ENCODE peak calls at places on chromosomes 7 and 10, in four cellular contexts. B is esophagus squamous epithelium, E is PC-3, K is hepatocyte. R is an unnamed sample.

GRCh38 chr7:3408814-3409595 is 108.0 kb downstream of the SDK1 start:
- DNase-seq in K (no peak), B (no peak), E (no peak), R (no peak)

GRCh38 chr10:10703390-10703789 is 314.3 kb upstream of the CELF2 start:
- DNase-seq in E (no peak), B (no peak), K (no peak), R (no peak)

GRCh38 chr10:47366731-47367460 is 17.2 kb downstream of the ZNF488 start:
- DNase-seq in E (no peak), K (no peak), B (no peak), R (no peak)

GRCh38 chr10:90775351-90776028 is 82.3 kb downstream of the HTR7 start:
- DNase-seq in K (no peak), E (no peak), B (no peak), R (no peak)

GRCh38 chr7:127591189-127591588 is 2.3 kb upstream of the FSCN3 start:
- DNase-seq in K (no peak), B (no peak), E (no peak), R (no peak)

GRCh38 chr7:142104550-142105527 is 6.7 kb upstream of the MGAM2 start:
- DNase-seq in B (no peak), E (peak; percentile 69), K (peak; percentile 45), R (no peak)

GRCh38 chr10:101006593-101007098 is 7.0 kb downstream of the LZTS2 start:
- DNase-seq in K (no peak), B (no peak), E (no peak), R (no peak)

GRCh38 chr10:110725809-110726641 is 81.9 kb downstream of the RBM20 start:
- DNase-seq in K (peak; percentile 30), B (no peak), E (no peak), R (no peak)

GRCh38 chr10:45378866-45379265 is 4.8 kb downstream of the ALOX5 start:
- DNase-seq in K (peak; percentile 24), B (no peak), E (no peak), R (no peak)

GRCh38 chr10:91557540-91558231 is 75.2 kb downstream of the PPP1R3C start:
- DNase-seq in K (no peak), B (no peak), E (no peak), R (no peak)

GRCh38 chr7:43516581-43517342 is 66.1 kb upstream of the STK17A start:
- DNase-seq in E (peak; percentile 73), B (no peak), K (no peak), R (no peak)

GRCh38 chr10:37490266-37490665 is 364.9 kb downstream of the ANKRD30A start:
- DNase-seq in K (no peak), B (no peak), E (peak; percentile 67), R (no peak)

GRCh38 chr10:37489658-37490003 is 364.2 kb downstream of the ANKRD30A start:
- DNase-seq in B (no peak), E (no peak), K (no peak), R (no peak)

DNA sequence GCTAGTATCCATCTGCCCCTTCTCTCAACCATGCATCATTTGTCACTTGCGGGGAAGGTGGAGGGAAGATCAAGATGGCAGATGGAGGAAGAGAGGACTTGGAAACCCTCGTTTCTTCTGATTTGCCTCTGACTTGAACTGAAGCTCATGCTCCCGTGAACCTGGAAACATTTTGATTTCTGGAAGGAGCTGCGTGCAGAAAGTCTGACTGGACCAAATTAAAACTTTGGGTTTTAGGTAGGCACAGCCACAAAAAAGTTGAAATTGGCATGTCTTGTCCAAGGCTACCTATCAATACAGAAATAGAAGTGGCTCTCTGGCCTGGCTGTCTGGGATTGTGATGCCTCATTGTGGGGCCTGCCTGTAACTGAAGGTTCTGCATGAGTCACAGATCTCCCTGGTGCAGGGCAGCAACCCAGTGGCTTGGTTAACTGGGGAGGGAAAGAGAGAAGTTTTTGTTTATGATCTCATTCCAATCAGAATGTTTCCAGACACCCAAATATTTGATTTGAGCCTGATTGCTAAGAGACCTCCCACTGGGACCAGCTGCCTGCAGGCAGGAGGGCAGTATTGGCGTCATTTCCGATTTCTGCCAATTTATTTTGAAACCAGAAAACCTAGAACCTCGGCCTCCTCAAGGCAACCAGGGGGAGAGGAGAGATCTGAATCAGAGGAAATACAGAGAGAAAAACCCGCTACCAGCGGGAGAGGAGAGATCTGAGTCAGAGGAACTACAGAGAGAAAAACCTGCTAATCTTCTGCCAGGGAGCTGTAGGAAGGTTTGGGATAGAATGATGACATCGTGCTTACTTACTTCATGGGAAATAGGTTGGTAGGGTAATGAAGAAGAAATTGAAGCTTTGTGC is 363.6 kb downstream of the ANKRD30A start:
- DNase-seq in E (peak; percentile 99), B (no peak), K (no peak), R (no peak)
- H3K27ac ChIP-seq in E (peak overlapping the region; percentile 87), B (no peak overlapping the region), K (no peak overlapping the region), R (no peak overlapping the region)

GRCh38 chr7:74182453-74183090 is 8.4 kb downstream of the EIF4H start:
- DNase-seq in B (no peak), E (no peak), K (no peak), R (no peak)

GRCh38 chr7:74178632-74179031 is 4.5 kb downstream of the EIF4H start:
- DNase-seq in K (no peak), B (no peak), E (no peak), R (no peak)

GRCh38 chr7:74180866-74181265 is 6.7 kb downstream of the EIF4H start:
- DNase-seq in B (no peak), K (no peak), E (no peak), R (no peak)

GRCh38 chr7:74181821-74182220 is 7.7 kb downstream of the EIF4H start:
- DNase-seq in B (no peak), K (no peak), E (no peak), R (no peak)

DNA sequence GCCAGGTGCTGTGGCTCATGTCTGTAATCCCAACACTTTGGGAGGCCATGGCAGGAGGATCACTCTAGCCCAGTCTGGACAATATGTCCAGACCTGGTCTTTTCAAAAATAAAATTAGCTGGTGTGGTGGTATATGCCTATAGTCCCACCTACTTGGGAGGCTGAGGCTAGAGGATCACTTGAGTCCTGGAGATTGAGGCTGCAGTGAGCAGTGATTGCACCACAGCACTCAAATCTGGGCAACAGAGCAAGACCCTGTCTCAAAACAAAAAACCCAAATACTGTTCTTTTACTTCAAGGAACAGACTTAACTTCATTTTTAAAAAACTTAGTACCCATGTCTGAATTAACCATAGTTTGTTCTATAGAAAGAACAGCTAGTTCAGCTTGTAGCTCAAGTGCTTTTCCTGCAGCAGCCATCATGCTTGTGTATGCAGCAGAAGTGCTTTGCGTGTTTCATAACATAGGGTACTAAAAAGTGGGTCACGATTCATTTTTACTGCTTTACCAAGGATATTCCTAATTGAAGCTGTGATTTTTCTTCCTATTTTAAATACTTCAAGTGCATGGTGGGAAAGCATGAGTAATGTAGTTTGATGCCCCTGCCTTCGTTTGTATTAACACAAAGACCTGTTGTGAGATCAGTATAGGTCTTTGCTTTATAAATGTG is 5.9 kb downstream of the EIF4H start:
- DNase-seq in K (no peak), B (no peak), E (no peak), R (no peak)
- H3K4me1 ChIP-seq in K (peaks cover 53% of the 10 kb centered on the region), B (peaks cover 91% of the 10 kb centered on the region), E (peaks cover 26% of the 10 kb centered on the region), R (peaks cover 100% of the 10 kb centered on the region)

DNA sequence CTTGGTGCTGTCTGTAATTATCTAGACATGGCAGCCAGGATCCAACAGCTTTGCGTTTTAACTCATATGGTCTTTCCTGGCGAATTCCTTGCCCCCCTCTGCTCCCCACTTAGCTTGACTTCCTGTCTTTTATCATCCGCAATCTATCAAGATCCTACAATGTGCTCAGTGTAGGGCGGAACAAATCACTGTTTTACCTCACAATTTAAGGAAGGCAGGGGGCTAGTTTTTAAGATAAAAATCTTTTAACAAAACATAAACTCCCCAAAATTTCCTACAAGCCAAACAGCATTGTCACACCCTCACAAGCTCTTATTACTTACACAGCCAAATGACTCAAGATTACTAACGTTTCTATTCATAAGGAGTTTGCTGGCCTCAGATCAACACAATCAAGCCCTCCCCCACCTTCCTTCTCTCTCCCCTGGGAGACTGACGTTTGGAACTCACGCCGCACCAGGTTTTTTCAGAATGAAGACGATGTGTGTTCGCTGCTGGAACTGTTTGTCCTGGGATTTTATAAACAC is 1.3 kb upstream of the CDK14 start:
- DNase-seq in K (peak; percentile 27), B (no peak), E (peak; percentile 90), R (peak; percentile 24)
- H3K27ac ChIP-seq in K (no peak overlapping the region), B (no peak overlapping the region), E (peak overlapping the region; percentile 89), R (peak overlapping the region; percentile 52)

DNA sequence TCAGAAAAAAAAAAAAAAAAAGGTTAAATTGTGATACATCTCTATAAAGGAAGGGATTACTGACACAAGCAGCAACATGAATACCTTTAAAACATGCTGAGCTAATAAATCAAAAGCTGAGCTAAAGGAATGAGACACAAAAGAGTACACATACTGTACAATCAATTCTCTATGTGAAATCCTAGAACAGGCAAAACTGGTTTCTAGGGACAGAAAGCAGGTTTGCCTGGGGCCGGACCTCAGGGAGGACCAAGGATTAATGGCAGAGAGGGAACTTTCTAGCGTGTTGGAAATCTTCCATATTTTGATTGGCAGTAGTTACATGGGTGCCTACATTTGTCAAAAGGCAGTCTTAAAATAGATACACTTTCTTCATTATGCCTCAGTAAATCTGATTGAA is 52.5 kb downstream of the KLRG2 start:
- DNase-seq in B (no peak), E (peak; percentile 93), K (peak; percentile 48), R (no peak)
- H3K4me1 ChIP-seq in B (peaks cover 11% of the 10 kb centered on the region), E (peaks cover 16% of the 10 kb centered on the region), K (peaks cover 13% of the 10 kb centered on the region), R (peaks cover 43% of the 10 kb centered on the region)

GRCh38 chr7:38831262-38831661 is 77.7 kb downstream of the VPS41 start:
- DNase-seq in B (no peak), K (no peak), E (no peak), R (no peak)
- H3K27ac ChIP-seq in B (no peak overlapping the region), K (no peak overlapping the region), E (no peak overlapping the region), R (no peak overlapping the region)